ENCODE peak calls at places on chromosome 17, in six cellular contexts. L is neural progenitor cell, P is trophoblast cell, T is heart left ventricle, V is breast epithelium, K is ovary. W is an unnamed sample.
A peak's percentile ranks its signal among the peaks of the same experiment; 100 is the strongest.

GRCh38 chr17:49434821-49435581 is 20.3 kb upstream of the PHB1 start:
- DNase-seq in L (peak; percentile 62), P (peak; percentile 60), T (no peak), V (peak; percentile 61), K (no peak), W (no peak)

GRCh38 chr17:77696151-77696719 is 262.3 kb upstream of the TNRC6C start:
- DNase-seq in L (peak; percentile 79), P (no peak), T (no peak), V (no peak), K (no peak), W (no peak)

GRCh38 chr17:18950944-18951905 is 740 bp upstream of the SLC5A10 start:
- DNase-seq in L (no peak), P (peak; percentile 66), T (peak; percentile 62), V (no peak), K (no peak), W (no peak)

GRCh38 chr17:14310584-14310983 is 9.7 kb downstream of the HS3ST3B1 start:
- DNase-seq in L (peak; percentile 7), P (no peak), T (peak; percentile 38), V (no peak), K (no peak), W (no peak)

GRCh38 chr17:74943808-74944522 is 8.3 kb downstream of the OTOP3 start:
- DNase-seq in L (no peak), P (peak; percentile 96), T (no peak), V (no peak), K (no peak), W (peak; percentile 99)

GRCh38 chr17:13353590-13353989 is 248.1 kb downstream of the HS3ST3A1 start:
- DNase-seq in L (no peak), P (no peak), T (peak; percentile 63), V (no peak), K (no peak), W (no peak)

GRCh38 chr17:7283471-7284216 is 2.1 kb downstream of the SLC2A4 start:
- DNase-seq in L (no peak), P (no peak), T (no peak), V (no peak), K (no peak), W (no peak)

GRCh38 chr17:78257810-78258322 is 26.4 kb downstream of the TMEM235 start:
- DNase-seq in L (no peak), P (peak; percentile 39), T (no peak), V (no peak), K (peak; percentile 72), W (no peak)

GRCh38 chr17:33521784-33522183 is 228.7 kb upstream of the ASIC2 start:
- DNase-seq in L (peak; percentile 66), P (peak; percentile 39), T (no peak), V (no peak), K (no peak), W (no peak)

GRCh38 chr17:4215882-4216411 is 47.8 kb downstream of the ANKFY1 start:
- DNase-seq in L (no peak), P (no peak), T (no peak), V (no peak), K (no peak), W (no peak)

GRCh38 chr17:63525190-63525946 is 2.2 kb downstream of the KCNH6 start:
- DNase-seq in L (no peak), P (no peak), T (no peak), V (no peak), K (no peak), W (no peak)

GRCh38 chr17:2730764-2731353 is 18.6 kb downstream of the CCDC92B start:
- DNase-seq in L (no peak), P (no peak), T (no peak), V (no peak), K (no peak), W (no peak)

GRCh38 chr17:65487161-65487560 is 74.3 kb downstream of the AXIN2 start:
- DNase-seq in L (no peak), P (no peak), T (no peak), V (no peak), K (no peak), W (no peak)

GRCh38 chr17:40284085-40284713 is 3.5 kb upstream of the CDC6 start:
- DNase-seq in L (no peak), P (peak; percentile 97), T (no peak), V (no peak), K (no peak), W (peak; percentile 91)

GRCh38 chr17:47066841-47067682 is 88.0 kb upstream of the RPRML start:
- DNase-seq in L (peak; percentile 91), P (peak; percentile 87), T (peak; percentile 89), V (peak; percentile 57), K (peak; percentile 81), W (peak; percentile 62)

GRCh38 chr17:40915199-40915661 is 22.2 kb downstream of the KRT23 start:
- DNase-seq in L (no peak), P (peak; percentile 96), T (no peak), V (no peak), K (no peak), W (peak; percentile 100)

DNA sequence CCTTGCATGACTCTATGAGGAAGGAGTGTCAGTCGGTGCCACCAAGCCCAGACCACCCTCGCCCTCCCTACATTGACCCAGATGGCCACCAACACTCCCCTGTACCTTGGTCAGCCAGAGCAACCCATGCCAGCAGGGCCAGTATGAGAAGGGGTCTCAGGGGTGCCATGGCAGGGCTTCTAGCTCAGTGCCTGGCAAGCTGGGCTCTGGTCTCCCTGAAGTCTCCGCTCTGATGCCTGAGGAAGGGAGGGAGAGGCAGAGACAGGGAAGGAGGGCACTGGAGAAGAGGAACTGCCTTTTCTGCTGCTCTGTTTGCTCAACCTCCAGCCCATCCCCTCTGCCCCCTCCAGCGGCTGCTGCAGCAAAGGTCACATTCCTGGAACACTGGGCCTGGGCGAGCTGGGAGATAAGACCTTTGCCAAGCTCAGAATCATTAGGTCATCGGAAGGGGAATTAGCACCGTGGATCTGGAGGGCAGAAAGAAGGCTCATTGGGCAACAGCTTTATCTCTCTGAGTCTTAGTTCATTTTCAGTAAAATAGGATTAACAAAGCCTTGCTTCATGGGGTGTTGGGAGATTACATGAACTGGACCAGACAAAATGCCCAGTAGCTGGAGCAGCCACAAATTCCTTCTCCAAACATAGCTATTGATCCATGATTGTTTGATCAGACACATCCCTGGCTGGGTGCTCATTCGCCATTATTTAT is at the start of gene VTN:
- DNase-seq in L (peak; percentile 84), P (peak; percentile 64), T (peak; percentile 73), V (no peak), K (peak; percentile 56), W (no peak)
- H3K27ac ChIP-seq in L (peak within 1 kb of the TSS; percentile 43), P (no peak within 1 kb of the TSS), T (peak within 1 kb of the TSS; percentile 62), V (peak within 1 kb of the TSS; percentile 78), K (no peak within 1 kb of the TSS), W (no peak within 1 kb of the TSS)

DNA sequence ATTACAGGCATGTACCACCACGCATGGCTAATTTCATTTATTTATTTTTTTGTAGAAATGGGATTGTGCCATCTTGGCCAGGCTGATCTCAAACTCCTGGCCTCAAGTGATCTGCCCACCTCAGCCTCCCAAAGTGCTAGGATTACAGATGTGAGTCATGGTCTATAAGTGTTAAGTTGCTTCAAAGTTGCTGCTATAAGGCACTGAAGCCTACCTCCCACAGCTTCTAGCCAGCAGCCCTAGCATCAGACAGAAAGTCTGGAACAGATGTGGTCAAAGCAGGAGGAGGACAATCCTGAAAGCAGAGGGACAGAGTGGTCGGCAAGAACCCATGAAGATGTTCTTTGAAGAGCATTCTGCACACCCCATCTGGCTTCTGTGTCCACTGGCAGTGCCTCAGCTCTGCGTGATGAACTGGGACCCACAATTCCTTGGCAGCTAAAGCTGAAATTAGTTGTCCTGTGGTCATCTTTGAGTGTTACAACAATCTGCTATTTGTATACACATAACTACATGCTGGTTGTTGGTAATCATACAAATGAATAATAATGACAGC is 11.2 kb downstream of the MAP3K14 start:
- DNase-seq in L (no peak), P (no peak), T (no peak), V (no peak), K (no peak), W (no peak)
- H3K4me1 ChIP-seq in L (no peaks in the 10 kb centered on the region), P (no peaks in the 10 kb centered on the region), T (peaks cover 3% of the 10 kb centered on the region), V (peaks cover 3% of the 10 kb centered on the region), K (peaks cover 20% of the 10 kb centered on the region), W (peaks cover 15% of the 10 kb centered on the region)

GRCh38 chr17:6005939-6006338 is 64.2 kb upstream of the WSCD1 start:
- DNase-seq in L (no peak), P (no peak), T (no peak), V (no peak), K (no peak), W (no peak)

DNA sequence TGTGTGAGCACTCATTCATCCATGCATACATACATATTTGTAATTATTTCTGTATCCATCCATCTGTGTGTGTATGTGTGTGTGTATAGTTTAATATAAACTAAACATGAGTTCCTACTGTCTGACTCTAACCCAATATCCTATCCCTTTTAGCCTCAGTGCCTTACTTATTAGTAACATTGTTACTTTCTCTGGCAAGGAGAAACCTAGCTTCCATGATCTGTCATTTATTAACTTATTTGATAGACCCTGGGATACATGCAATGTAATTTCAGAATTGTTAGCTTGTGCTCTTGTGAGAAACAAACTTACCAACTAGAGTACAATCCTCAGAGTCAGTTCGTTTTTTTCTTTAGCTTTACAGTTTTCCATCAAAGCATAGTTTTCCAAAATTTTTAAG is 58.9 kb upstream of the WSCD1 start:
- DNase-seq in L (no peak), P (no peak), T (no peak), V (no peak), K (no peak), W (no peak)
- H3K27me3 ChIP-seq in L (no peaks in the 10 kb centered on the region), P (no peaks in the 10 kb centered on the region), T (no peaks in the 10 kb centered on the region), V (no peaks in the 10 kb centered on the region), K (no peaks in the 10 kb centered on the region), W (no peaks in the 10 kb centered on the region)

DNA sequence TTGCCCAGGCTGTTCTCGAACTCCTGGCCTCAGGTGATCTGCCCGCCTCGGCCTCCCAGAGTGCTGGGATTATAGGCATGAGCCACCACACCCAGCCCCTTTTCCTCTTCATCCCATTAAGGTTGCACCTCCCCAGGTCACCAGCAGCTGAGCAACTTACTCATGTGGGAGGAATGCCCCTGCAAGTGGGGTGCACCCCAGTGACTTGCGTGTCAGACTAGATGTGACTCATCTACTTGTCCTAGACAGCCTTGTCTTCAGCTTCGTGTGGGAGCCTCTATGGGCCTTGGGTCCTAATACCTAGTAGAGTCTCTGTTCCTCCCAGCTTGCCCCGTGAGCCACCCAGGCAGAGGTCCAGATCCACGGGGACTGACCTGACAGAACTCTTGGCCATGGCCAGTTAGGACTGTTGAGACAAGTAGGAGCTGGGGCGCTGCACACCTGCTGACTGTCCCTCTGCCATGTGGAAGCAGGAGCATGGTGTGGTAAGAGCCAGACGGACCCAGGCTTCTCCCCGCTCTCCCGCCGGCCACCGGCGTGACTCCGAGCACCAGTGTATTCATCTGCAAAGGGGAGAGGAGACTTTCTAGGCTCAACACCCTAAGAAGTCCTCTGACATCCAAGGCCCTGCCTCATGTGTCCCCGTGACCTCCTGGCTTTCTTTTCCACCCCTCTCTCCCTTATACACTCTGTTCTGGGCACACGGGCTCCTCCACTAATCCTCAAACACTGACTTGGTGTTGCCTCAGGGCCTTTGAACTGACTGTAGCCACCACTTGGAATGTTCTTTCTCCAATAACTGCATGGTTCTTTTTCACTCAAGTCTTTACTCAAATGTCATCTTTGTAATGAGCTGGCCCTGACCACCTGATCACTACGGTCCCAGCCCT is 11.6 kb upstream of the CBX4 start:
- DNase-seq in L (no peak), P (no peak), T (no peak), V (no peak), K (no peak), W (peak; percentile 89)
- H3K27ac ChIP-seq in L (no peak overlapping the region), P (no peak overlapping the region), T (no peak overlapping the region), V (no peak overlapping the region), K (no peak overlapping the region), W (peak overlapping the region; percentile 12)